ENCODE peak calls at places on chromosomes 5 and 9, in four cellular contexts. One of them, this sample, is unnamed.

GRCh38 chr9:137217276-137218211 is 4.5 kb downstream of the RNF208 start:
- DNase-seq in prostate gland: peak; percentile 91
- DNase-seq in IMR-90: no peak
- DNase-seq in suprapubic skin: no peak
- DNase-seq in this sample: peak; percentile 76

GRCh38 chr9:89372230-89372816 is 54.0 kb downstream of the SECISBP2 start:
- DNase-seq in IMR-90: no peak
- DNase-seq in prostate gland: no peak
- DNase-seq in suprapubic skin: no peak
- DNase-seq in this sample: no peak

GRCh38 chr5:170572453-170572852 is 68.6 kb downstream of the KCNIP1 start:
- DNase-seq in IMR-90: no peak
- DNase-seq in suprapubic skin: no peak
- DNase-seq in prostate gland: peak; percentile 57
- DNase-seq in this sample: no peak

GRCh38 chr5:18314192-18314778 is 680.0 kb downstream of the TAF11L14 start:
- DNase-seq in suprapubic skin: no peak
- DNase-seq in IMR-90: peak; percentile 20
- DNase-seq in prostate gland: no peak
- DNase-seq in this sample: no peak

GRCh38 chr5:93145019-93145418 is 436.0 kb downstream of the NR2F1-AS1 start:
- DNase-seq in IMR-90: no peak
- DNase-seq in prostate gland: no peak
- DNase-seq in suprapubic skin: no peak
- DNase-seq in this sample: no peak

GRCh38 chr9:72006481-72006880 is 53.9 kb downstream of the C9orf57 start:
- DNase-seq in prostate gland: no peak
- DNase-seq in IMR-90: peak; percentile 31
- DNase-seq in suprapubic skin: no peak
- DNase-seq in this sample: peak; percentile 29

GRCh38 chr5:111892949-111893348 is 136.0 kb upstream of the NREP start:
- DNase-seq in IMR-90: peak; percentile 18
- DNase-seq in suprapubic skin: no peak
- DNase-seq in prostate gland: no peak
- DNase-seq in this sample: no peak

GRCh38 chr9:78453450-78453849 is 156.5 kb downstream of the PSAT1 start:
- DNase-seq in prostate gland: no peak
- DNase-seq in IMR-90: no peak
- DNase-seq in suprapubic skin: no peak
- DNase-seq in this sample: no peak

GRCh38 chr5:11426442-11426841 is 477.8 kb downstream of the CTNND2 start:
- DNase-seq in prostate gland: no peak
- DNase-seq in suprapubic skin: no peak
- DNase-seq in IMR-90: no peak
- DNase-seq in this sample: no peak

GRCh38 chr5:105885266-105885665 is 1785.5 kb downstream of the EFNA5 start:
- DNase-seq in suprapubic skin: no peak
- DNase-seq in prostate gland: no peak
- DNase-seq in IMR-90: peak; percentile 66
- DNase-seq in this sample: no peak

GRCh38 chr5:172361566-172362238 is 78.1 kb upstream of the UBTD2 start:
- DNase-seq in IMR-90: peak; percentile 100
- DNase-seq in suprapubic skin: peak; percentile 94
- DNase-seq in prostate gland: no peak
- DNase-seq in this sample: no peak

GRCh38 chr5:68659876-68660275 is 433.9 kb upstream of the SLC30A5 start:
- DNase-seq in suprapubic skin: no peak
- DNase-seq in prostate gland: no peak
- DNase-seq in IMR-90: peak; percentile 24
- DNase-seq in this sample: no peak

GRCh38 chr5:64273276-64273675 is 107.6 kb downstream of the RNF180 start:
- DNase-seq in IMR-90: peak; percentile 0
- DNase-seq in suprapubic skin: no peak
- DNase-seq in prostate gland: no peak
- DNase-seq in this sample: no peak

GRCh38 chr5:388266-389196 is 54.4 kb upstream of the EXOC3 start:
- DNase-seq in prostate gland: peak; percentile 3
- DNase-seq in suprapubic skin: peak; percentile 75
- DNase-seq in IMR-90: no peak
- DNase-seq in this sample: no peak

GRCh38 chr9:129284607-129285291 is 106.7 kb upstream of the IER5L start:
- DNase-seq in prostate gland: no peak
- DNase-seq in suprapubic skin: peak; percentile 74
- DNase-seq in IMR-90: no peak
- DNase-seq in this sample: no peak

GRCh38 chr9:14749738-14750137 is 27.2 kb upstream of the CER1 start:
- DNase-seq in suprapubic skin: no peak
- DNase-seq in prostate gland: no peak
- DNase-seq in IMR-90: no peak
- DNase-seq in this sample: no peak

GRCh38 chr9:76240578-76240977 is 153.6 kb downstream of the RFK start:
- DNase-seq in prostate gland: no peak
- DNase-seq in suprapubic skin: no peak
- DNase-seq in IMR-90: no peak
- DNase-seq in this sample: no peak

GRCh38 chr5:2617461-2617860 is 134.0 kb downstream of the IRX2 start:
- DNase-seq in IMR-90: no peak
- DNase-seq in prostate gland: no peak
- DNase-seq in suprapubic skin: no peak
- DNase-seq in this sample: no peak

GRCh38 chr9:35501941-35502340 is 12.0 kb downstream of the RUSC2 start:
- DNase-seq in IMR-90: no peak
- DNase-seq in suprapubic skin: no peak
- DNase-seq in prostate gland: no peak
- DNase-seq in this sample: no peak

GRCh38 chr5:115424030-115424429 is 120.5 kb downstream of the FEM1C start:
- DNase-seq in suprapubic skin: no peak
- DNase-seq in prostate gland: no peak
- DNase-seq in IMR-90: no peak
- DNase-seq in this sample: no peak

GRCh38 chr5:109865636-109866035 is 175.9 kb downstream of the MAN2A1 start:
- DNase-seq in prostate gland: no peak
- DNase-seq in suprapubic skin: no peak
- DNase-seq in IMR-90: peak; percentile 98
- DNase-seq in this sample: no peak

GRCh38 chr5:17808566-17808965 is 174.3 kb downstream of the TAF11L14 start:
- DNase-seq in IMR-90: no peak
- DNase-seq in prostate gland: no peak
- DNase-seq in suprapubic skin: no peak
- DNase-seq in this sample: no peak

GRCh38 chr5:72125931-72126620 is 18.8 kb downstream of the MAP1B start:
- DNase-seq in IMR-90: no peak
- DNase-seq in prostate gland: no peak
- DNase-seq in suprapubic skin: no peak
- DNase-seq in this sample: no peak

GRCh38 chr5:176619569-176620332 is 9.8 kb upstream of the GPRIN1 start:
- DNase-seq in IMR-90: no peak
- DNase-seq in suprapubic skin: no peak
- DNase-seq in prostate gland: no peak
- DNase-seq in this sample: no peak

GRCh38 chr5:140881889-140882590 is at the start of gene PCDHA13:
- DNase-seq in suprapubic skin: no peak
- DNase-seq in prostate gland: no peak
- DNase-seq in IMR-90: no peak
- DNase-seq in this sample: no peak

GRCh38 chr5:119651496-119651895 is 22.1 kb downstream of the FAM170A start:
- DNase-seq in prostate gland: no peak
- DNase-seq in IMR-90: no peak
- DNase-seq in suprapubic skin: no peak
- DNase-seq in this sample: no peak

GRCh38 chr5:163730206-163730782 is 224.9 kb downstream of the MAT2B start:
- DNase-seq in IMR-90: no peak
- DNase-seq in suprapubic skin: no peak
- DNase-seq in prostate gland: no peak
- DNase-seq in this sample: peak; percentile 85

GRCh38 chr9:13354733-13355132 is 75.2 kb upstream of the MPDZ start:
- DNase-seq in suprapubic skin: no peak
- DNase-seq in IMR-90: peak; percentile 29
- DNase-seq in prostate gland: no peak
- DNase-seq in this sample: no peak

GRCh38 chr5:98349251-98349989 is 424.0 kb upstream of the RGMB start:
- DNase-seq in suprapubic skin: no peak
- DNase-seq in prostate gland: no peak
- DNase-seq in IMR-90: peak; percentile 86
- DNase-seq in this sample: no peak

GRCh38 chr9:115590016-115590415 is 472.1 kb upstream of the TNC start:
- DNase-seq in IMR-90: peak; percentile 97
- DNase-seq in suprapubic skin: no peak
- DNase-seq in prostate gland: no peak
- DNase-seq in this sample: no peak

GRCh38 chr5:18745591-18745987 is 1111.3 kb downstream of the TAF11L14 start:
- DNase-seq in suprapubic skin: no peak
- DNase-seq in prostate gland: no peak
- DNase-seq in IMR-90: no peak
- DNase-seq in this sample: no peak

GRCh38 chr9:135309763-135310125 is 169.8 kb upstream of the PPP1R26 start:
- DNase-seq in suprapubic skin: no peak
- DNase-seq in prostate gland: no peak
- DNase-seq in IMR-90: no peak
- DNase-seq in this sample: no peak

GRCh38 chr5:181054871-181055494 is 14.9 kb downstream of the BTNL9 start:
- DNase-seq in suprapubic skin: no peak
- DNase-seq in IMR-90: no peak
- DNase-seq in prostate gland: no peak
- DNase-seq in this sample: no peak

DNA sequence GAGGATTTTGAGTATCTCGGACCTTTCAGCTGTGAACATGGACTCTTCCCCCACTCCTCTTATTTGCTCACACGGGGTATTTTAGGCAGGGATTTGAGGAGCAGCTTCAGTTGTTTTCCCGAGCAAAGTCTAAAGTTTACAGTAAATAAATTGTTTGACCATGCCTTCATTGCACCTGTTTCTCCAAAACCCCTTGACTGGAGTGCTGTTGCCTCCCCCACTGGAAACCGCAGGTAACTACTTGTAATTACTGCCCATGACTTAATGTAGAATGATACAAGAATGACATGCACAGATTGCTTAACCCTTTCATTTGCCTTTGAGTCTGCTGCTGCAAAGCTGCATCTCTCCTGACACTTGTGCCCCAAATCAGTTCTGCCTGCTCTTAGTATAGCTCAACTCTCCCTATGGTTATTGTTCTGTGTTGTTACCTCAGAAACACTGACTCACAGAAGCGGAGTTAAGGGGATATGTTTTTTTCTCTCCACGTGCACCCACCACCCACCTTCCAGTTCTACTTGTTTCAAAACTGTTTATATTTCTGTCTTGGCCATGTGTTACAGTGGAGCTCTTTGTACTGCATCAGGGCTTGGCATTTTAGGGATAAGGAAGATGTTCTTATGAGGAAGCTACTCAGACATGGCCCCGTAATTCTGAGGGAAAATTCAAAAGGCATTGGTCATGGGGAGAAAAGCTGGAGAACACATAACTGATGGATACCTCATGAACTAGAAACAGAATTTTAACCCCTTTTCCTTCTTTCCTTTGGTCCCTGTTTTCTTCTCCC is 2.2 kb downstream of the ADRB2 start:
- DNase-seq in prostate gland: no peak
- DNase-seq in IMR-90: peak; percentile 38
- DNase-seq in suprapubic skin: no peak
- DNase-seq in this sample: no peak
- TF ChIP-seq CTCF in prostate gland: peak; percentile 33
- TF ChIP-seq CTCF in IMR-90: no peak
- TF ChIP-seq CTCF in suprapubic skin: no peak
- TF ChIP-seq CTCF in this sample: no peak

DNA sequence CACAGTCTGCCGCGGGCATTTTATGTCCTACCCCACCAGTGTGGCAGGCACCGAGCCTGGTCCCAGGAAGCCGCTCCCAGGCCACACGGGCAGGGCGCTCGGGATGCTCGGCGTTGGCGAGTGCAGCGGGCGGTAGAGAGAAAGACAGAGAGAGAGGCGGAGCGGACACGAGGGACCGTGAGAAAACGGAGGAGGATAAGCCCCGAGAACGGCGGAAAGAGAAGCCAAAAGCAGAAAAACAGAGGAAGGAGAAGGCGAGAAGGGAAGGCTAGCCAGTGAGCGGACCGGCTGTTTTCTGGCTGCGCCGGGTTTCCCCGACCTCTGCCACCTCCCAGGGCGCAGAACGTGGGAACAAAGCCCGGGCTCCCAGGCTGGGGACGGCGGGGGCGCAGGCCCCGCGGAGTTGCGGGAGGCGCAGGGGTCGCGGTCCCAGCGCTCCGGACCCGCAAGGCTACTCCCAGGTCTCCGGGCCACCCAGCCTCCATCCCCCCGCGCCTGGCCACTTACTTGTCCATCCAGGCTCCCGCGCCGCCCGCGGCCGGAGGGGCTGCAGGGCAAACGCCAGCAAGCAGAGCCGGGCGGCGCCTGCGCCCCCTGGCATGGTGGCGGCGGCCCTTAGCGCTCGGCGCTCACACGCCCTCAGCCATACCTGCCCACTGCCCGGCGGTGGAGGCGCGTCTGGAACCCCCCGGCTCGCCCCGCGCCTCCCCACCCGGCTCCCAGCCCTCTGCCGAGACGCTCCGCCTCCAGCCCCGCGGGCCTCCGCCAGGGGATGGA is at the start of gene ADAM19:
- DNase-seq in prostate gland: no peak
- DNase-seq in IMR-90: peak; percentile 53
- DNase-seq in suprapubic skin: no peak
- DNase-seq in this sample: peak; percentile 53
- TF ChIP-seq POLR2A in prostate gland: peak; percentile 35
- TF ChIP-seq POLR2A in IMR-90: peak; percentile 56
- TF ChIP-seq POLR2A in suprapubic skin: no peak
- TF ChIP-seq POLR2A in this sample: no peak

GRCh38 chr9:18805386-18805785 is 227.6 kb downstream of the SAXO1 start:
- DNase-seq in prostate gland: no peak
- DNase-seq in IMR-90: no peak
- DNase-seq in suprapubic skin: no peak
- DNase-seq in this sample: no peak
- H3K4me3 ChIP-seq in prostate gland: no peak overlapping the region
- H3K4me3 ChIP-seq in IMR-90: no peak overlapping the region
- H3K4me3 ChIP-seq in suprapubic skin: no peak overlapping the region
- H3K4me3 ChIP-seq in this sample: no peak overlapping the region

DNA sequence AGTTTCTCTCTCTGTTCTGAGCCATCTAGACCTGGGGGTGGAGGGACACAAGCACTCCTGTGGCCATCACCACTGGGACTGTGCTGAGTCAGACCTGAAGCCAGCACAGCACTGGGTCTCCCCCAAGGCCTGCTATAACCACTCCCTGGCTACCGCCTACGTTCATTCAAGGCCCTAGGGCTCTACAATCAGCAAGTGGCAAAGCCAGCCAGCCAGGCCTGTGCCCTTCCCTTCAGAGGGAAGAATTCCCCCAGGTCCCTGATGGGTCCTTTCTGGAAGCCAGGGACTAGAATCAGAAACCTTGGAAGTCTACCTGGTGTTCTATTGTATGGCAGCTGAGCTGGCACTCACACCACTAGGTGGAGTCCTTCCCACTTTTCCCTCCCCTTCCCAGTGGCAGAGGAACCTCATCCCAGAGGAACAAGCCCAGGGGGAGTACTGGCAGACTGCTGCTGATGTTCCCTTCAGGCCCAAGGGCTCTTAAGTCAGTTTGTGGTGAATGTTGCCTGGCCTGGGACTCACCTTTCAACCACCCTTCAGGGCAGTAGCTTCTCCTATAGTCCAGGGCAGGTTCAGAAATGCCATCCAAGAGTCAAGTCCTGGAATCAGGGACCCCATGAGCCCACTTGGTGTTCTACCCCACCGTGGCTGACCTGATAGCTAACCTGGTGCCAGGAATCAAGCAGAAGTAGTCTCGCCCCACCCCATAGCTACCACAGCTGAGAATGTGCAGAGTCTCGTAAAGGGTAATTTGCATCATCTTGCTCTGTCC is 20.0 kb downstream of the JMY start:
- DNase-seq in prostate gland: no peak
- DNase-seq in suprapubic skin: no peak
- DNase-seq in IMR-90: peak; percentile 46
- DNase-seq in this sample: no peak
- TF ChIP-seq CTCF in prostate gland: no peak
- TF ChIP-seq CTCF in suprapubic skin: no peak
- TF ChIP-seq CTCF in IMR-90: peak; percentile 58
- TF ChIP-seq CTCF in this sample: peak; percentile 41